ENCODE peak calls at places on chromosomes 3 and 15, in six cellular contexts. L is tibial artery, G is MCF 10A, I is cardiac fibroblast, H is Calu3, J is dorsolateral prefrontal cortex. K is an unnamed sample.

GRCh38 chr15:57213783-57214366 is 162.4 kb upstream of the CGNL1 start:
- DNase-seq in L (no peak), G (peak; percentile 46), I (peak; percentile 74), J (no peak), H (no peak), K (peak; percentile 75)

GRCh38 chr3:37028329-37028728 is 35.0 kb downstream of the MLH1 start:
- DNase-seq in G (no peak), I (no peak), L (no peak), H (no peak), J (peak; percentile 31), K (no peak)

GRCh38 chr3:126023390-126023789 is 54.4 kb downstream of the ROPN1B start:
- DNase-seq in I (no peak), G (no peak), L (no peak), J (no peak), H (no peak), K (no peak)

GRCh38 chr3:171285287-171285686 is 174.9 kb downstream of the TNIK start:
- DNase-seq in I (peak; percentile 29), J (no peak), H (no peak), G (peak; percentile 31), L (no peak), K (peak; percentile 36)

GRCh38 chr15:96411056-96412031 is 80.8 kb downstream of the NR2F2 start:
- DNase-seq in G (no peak), I (no peak), J (no peak), L (no peak), H (no peak), K (no peak)

GRCh38 chr15:40329804-40330203 is 6.3 kb downstream of the INAFM2 start:
- DNase-seq in L (no peak), G (no peak), I (peak; percentile 89), H (no peak), J (no peak), K (no peak)

GRCh38 chr3:184040010-184040409 is 8.5 kb downstream of the HTR3D start:
- DNase-seq in G (peak; percentile 49), H (peak; percentile 65), J (no peak), I (peak; percentile 59), L (no peak), K (no peak)

GRCh38 chr3:70885636-70886035 is 573.2 kb upstream of the MDFIC2 start:
- DNase-seq in G (no peak), L (no peak), I (no peak), J (no peak), H (no peak), K (no peak)

GRCh38 chr15:50837256-50837770 is 71.2 kb upstream of the AP4E1 start:
- DNase-seq in G (no peak), H (no peak), L (no peak), J (no peak), I (no peak), K (no peak)

GRCh38 chr15:78808550-78808949 is 2.7 kb downstream of the ADAMTS7 start:
- DNase-seq in J (no peak), G (peak; percentile 54), H (peak; percentile 20), L (no peak), I (peak; percentile 73), K (peak; percentile 56)

GRCh38 chr3:191065183-191065805 is 133.7 kb upstream of the OSTN start:
- DNase-seq in G (peak; percentile 30), L (no peak), H (no peak), J (no peak), I (peak; percentile 85), K (peak; percentile 76)

GRCh38 chr15:39269352-39269751 is 311.5 kb upstream of the THBS1 start:
- DNase-seq in L (no peak), G (no peak), I (no peak), J (no peak), H (no peak), K (peak; percentile 36)

GRCh38 chr3:170585008-170585936 is 603 bp downstream of the SLC7A14 start:
- DNase-seq in G (no peak), I (no peak), J (no peak), L (no peak), H (no peak), K (no peak)

GRCh38 chr3:38276917-38277630 is 5.0 kb upstream of the SLC22A14 start:
- DNase-seq in G (no peak), H (no peak), L (no peak), I (no peak), J (no peak), K (no peak)

GRCh38 chr3:38278841-38279240 is 3.3 kb upstream of the SLC22A14 start:
- DNase-seq in G (no peak), H (no peak), L (no peak), J (no peak), I (no peak), K (no peak)

GRCh38 chr3:38283810-38284775 is 2.0 kb downstream of the SLC22A14 start:
- DNase-seq in L (no peak), I (peak; percentile 54), G (no peak), J (no peak), H (no peak), K (peak; percentile 64)

GRCh38 chr3:38276081-38276916 is 5.8 kb upstream of the SLC22A14 start:
- DNase-seq in I (no peak), J (no peak), H (no peak), G (no peak), L (no peak), K (no peak)

GRCh38 chr3:38281895-38282686 is at the start of gene SLC22A14:
- DNase-seq in G (no peak), H (no peak), I (peak; percentile 6), L (no peak), J (no peak), K (no peak)
- TF ChIP-seq CTCF in G (no peak), H (no peak), I (no peak), L (no peak), J (no peak), K (peak; percentile 4)

GRCh38 chr15:45200001-45200798 is 12.4 kb upstream of the SHF start:
- DNase-seq in I (peak; percentile 97), J (peak; percentile 99), H (peak; percentile 93), G (peak; percentile 89), L (peak; percentile 98), K (peak; percentile 96)

GRCh38 chr15:45200799-45201556 is 13.2 kb upstream of the SHF start:
- DNase-seq in G (peak; percentile 82), H (peak; percentile 85), L (peak; percentile 92), J (peak; percentile 94), I (peak; percentile 93), K (peak; percentile 76)

GRCh38 chr15:45198337-45199135 is 10.8 kb upstream of the SHF start:
- DNase-seq in L (peak; percentile 99), H (peak; percentile 93), G (peak; percentile 98), I (peak; percentile 98), J (peak; percentile 98), K (peak; percentile 93)

GRCh38 chr15:45197512-45197911 is 9.7 kb upstream of the SHF start:
- DNase-seq in H (no peak), I (no peak), G (peak; percentile 14), J (no peak), L (no peak), K (no peak)

DNA sequence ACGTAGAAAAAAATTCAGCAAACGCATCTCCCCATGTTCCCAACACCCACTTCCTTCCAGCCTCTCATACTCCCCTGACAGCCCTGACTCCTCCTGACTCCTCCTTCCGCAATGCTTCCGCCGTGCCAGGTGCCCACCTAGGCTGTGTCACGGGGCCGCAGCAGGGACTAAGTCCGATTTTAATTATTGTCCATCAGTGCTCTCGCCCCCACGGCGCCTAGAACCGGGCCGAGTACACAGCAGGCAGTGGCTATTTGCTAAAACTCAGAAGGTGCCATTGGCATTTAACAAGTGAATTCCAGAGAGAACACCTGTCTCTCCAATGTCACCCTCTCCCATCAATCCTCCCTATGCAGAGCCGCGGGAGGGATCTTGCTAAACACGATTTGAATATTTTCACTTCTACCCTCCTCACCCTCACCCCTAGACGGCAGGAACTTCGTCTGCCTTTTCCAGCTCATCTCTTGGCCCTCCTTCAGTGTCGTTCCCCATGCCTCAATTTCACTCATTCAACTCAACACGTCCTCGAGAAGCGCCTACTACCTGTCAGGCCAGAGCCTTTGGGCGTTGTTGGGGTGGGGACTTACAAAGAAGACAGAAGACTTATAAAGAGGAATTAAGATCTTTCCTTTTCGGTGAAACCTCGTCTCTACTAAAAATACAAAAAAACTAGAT is 11.5 kb upstream of the SHF start:
- DNase-seq in J (no peak), H (no peak), I (peak; percentile 19), L (no peak), G (peak; percentile 47), K (peak; percentile 26)
- TF ChIP-seq CTCF in J (no peak), H (no peak), I (no peak), L (no peak), G (no peak), K (no peak)

GRCh38 chr3:127768346-127769008 is 53.8 kb downstream of the MGLL start:
- DNase-seq in I (peak; percentile 99), G (peak; percentile 89), L (no peak), J (no peak), H (peak; percentile 67), K (peak; percentile 98)
- TF ChIP-seq CTCF in I (peak; percentile 11), G (no peak), L (no peak), J (no peak), H (no peak), K (no peak)

GRCh38 chr15:73683624-73684536 is at the start of gene CD276:
- DNase-seq in G (peak; percentile 64), H (peak; percentile 83), L (peak; percentile 93), J (peak; percentile 56), I (peak; percentile 61), K (peak; percentile 76)
- TF ChIP-seq CTCF in G (no peak), H (peak; percentile 31), L (peak; percentile 25), J (peak; percentile 19), I (no peak), K (peak; percentile 15)

DNA sequence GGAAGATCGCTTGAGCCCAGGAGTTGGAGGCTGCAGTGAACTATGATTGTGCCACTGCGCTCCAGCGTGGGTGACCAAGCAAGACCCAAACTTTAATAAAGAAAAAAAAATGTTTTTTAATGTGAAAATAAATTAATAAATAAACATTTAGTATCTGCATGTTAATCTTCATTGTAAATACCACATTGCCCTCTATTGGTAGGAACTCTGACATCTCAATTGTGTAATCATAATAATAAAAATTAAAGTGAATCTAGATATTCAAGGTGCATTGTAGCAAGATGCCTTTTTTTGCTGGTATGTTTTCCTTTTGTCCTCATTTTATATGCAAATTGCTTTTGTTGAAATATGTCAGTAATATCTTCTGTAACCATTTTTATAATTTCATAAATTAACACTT is 95.0 kb upstream of the LIMD1 start:
- DNase-seq in I (peak; percentile 77), L (no peak), H (no peak), G (peak; percentile 53), J (no peak), K (peak; percentile 79)
- TF ChIP-seq CTCF in I (peak; percentile 23), L (peak; percentile 41), H (no peak), G (peak; percentile 46), J (peak; percentile 65), K (no peak)

GRCh38 chr3:127865941-127866340 is 43.6 kb upstream of the MGLL start:
- DNase-seq in L (no peak), H (no peak), I (peak; percentile 74), J (no peak), G (peak; percentile 24), K (peak; percentile 39)
- TF ChIP-seq CTCF in L (no peak), H (no peak), I (peak; percentile 27), J (no peak), G (peak; percentile 18), K (peak; percentile 19)

DNA sequence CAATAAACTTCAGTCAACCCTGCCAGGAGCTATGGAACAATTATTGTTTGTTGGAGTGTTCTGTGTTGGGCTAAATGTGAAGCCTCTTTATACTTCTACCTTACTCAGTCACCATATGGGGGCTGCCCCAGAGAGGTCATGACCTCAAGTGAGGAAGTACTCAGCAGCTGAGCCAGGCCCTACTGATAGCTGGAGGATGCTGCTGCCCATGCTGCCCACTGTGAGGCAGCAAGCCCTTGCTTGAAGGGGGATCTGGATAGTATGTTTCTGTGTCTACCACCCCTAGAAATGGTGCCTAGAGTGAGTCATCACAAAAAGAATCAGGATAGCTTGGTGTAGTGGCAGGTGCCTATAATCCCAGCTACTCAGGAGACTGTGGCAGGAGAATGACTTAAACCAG is 4.5 kb upstream of the RPL24 start:
- DNase-seq in H (no peak), I (no peak), J (no peak), L (no peak), G (no peak), K (no peak)
- TF ChIP-seq CTCF in H (no peak), I (no peak), J (no peak), L (no peak), G (no peak), K (no peak)